ENCODE peak calls at places on chromosomes 13 and 19, in six cellular contexts. L, X, K, M, N and Q are unnamed samples.
A peak's percentile ranks its signal among the peaks of the same experiment; 100 is the strongest.

GRCh38 chr13:36131215-36131930 is at the start of gene DCLK1:
- DNase-seq in L (peak; percentile 60), X (no peak), K (no peak), M (peak; percentile 80), N (no peak), Q (no peak)

GRCh38 chr13:27130223-27131015 is 41.2 kb downstream of the USP12 start:
- DNase-seq in L (peak; percentile 5), X (no peak), K (no peak), M (no peak), N (peak; percentile 74), Q (no peak)

GRCh38 chr19:7729211-7729610 is 2.7 kb downstream of the CLEC4G start:
- DNase-seq in L (no peak), X (no peak), K (no peak), M (no peak), N (no peak), Q (no peak)

GRCh38 chr13:113532156-113532806 is 41.8 kb upstream of the DCUN1D2 start:
- DNase-seq in L (no peak), X (no peak), K (no peak), M (peak; percentile 57), N (no peak), Q (no peak)

GRCh38 chr13:106143392-106143791 is 392.1 kb downstream of the EFNB2 start:
- DNase-seq in L (no peak), X (no peak), K (no peak), M (no peak), N (peak; percentile 55), Q (no peak)

GRCh38 chr19:38429055-38429810 is 3.2 kb upstream of the RASGRP4 start:
- DNase-seq in L (no peak), X (no peak), K (no peak), M (no peak), N (no peak), Q (no peak)

GRCh38 chr19:49468746-49469447 is 5.1 kb upstream of the FLT3LG start:
- DNase-seq in L (peak; percentile 77), X (peak; percentile 88), K (peak; percentile 31), M (peak; percentile 84), N (no peak), Q (peak; percentile 98)

GRCh38 chr13:45331981-45332830 is 8.8 kb downstream of the TPT1 start:
- DNase-seq in L (peak; percentile 24), X (no peak), K (no peak), M (no peak), N (peak; percentile 93), Q (no peak)

GRCh38 chr13:97945342-97945741 is 8.1 kb upstream of the IPO5 start:
- DNase-seq in L (no peak), X (no peak), K (no peak), M (no peak), N (peak; percentile 66), Q (no peak)

GRCh38 chr13:24905242-24905641 is 141.3 kb downstream of the RNF17 start:
- DNase-seq in L (no peak), X (no peak), K (no peak), M (no peak), N (no peak), Q (no peak)

GRCh38 chr19:16778796-16779411 is 50.3 kb upstream of the SIN3B start:
- DNase-seq in L (peak; percentile 41), X (peak; percentile 15), K (no peak), M (no peak), N (peak; percentile 22), Q (peak; percentile 22)

GRCh38 chr13:42041017-42041683 is 7.3 kb upstream of the DGKH start:
- DNase-seq in L (peak; percentile 6), X (peak; percentile 27), K (no peak), M (peak; percentile 70), N (peak; percentile 48), Q (peak; percentile 28)

GRCh38 chr19:36972594-36972993 is 56.5 kb downstream of the ZNF568 start:
- DNase-seq in L (no peak), X (no peak), K (no peak), M (peak; percentile 65), N (no peak), Q (peak; percentile 45)

GRCh38 chr13:51980918-51981317 is 30.3 kb downstream of the ATP7B start:
- DNase-seq in L (no peak), X (no peak), K (no peak), M (no peak), N (no peak), Q (no peak)

GRCh38 chr19:46198756-46199155 is 30.8 kb upstream of the IGFL1 start:
- DNase-seq in L (no peak), X (no peak), K (no peak), M (no peak), N (peak; percentile 21), Q (no peak)

GRCh38 chr19:38941979-38942378 is 11.2 kb downstream of the MRPS12 start:
- DNase-seq in L (no peak), X (no peak), K (no peak), M (no peak), N (no peak), Q (no peak)

GRCh38 chr13:29849731-29850212 is 645 bp downstream of the UBL3 start:
- DNase-seq in L (peak; percentile 49), X (peak; percentile 33), K (peak; percentile 31), M (peak; percentile 80), N (peak; percentile 76), Q (peak; percentile 59)

GRCh38 chr19:49570997-49571676 is 9.2 kb downstream of the NOSIP start:
- DNase-seq in L (no peak), X (no peak), K (no peak), M (no peak), N (no peak), Q (no peak)

GRCh38 chr19:1171755-1172352 is 2.2 kb downstream of the SBNO2 start:
- DNase-seq in L (no peak), X (no peak), K (no peak), M (no peak), N (no peak), Q (no peak)

DNA sequence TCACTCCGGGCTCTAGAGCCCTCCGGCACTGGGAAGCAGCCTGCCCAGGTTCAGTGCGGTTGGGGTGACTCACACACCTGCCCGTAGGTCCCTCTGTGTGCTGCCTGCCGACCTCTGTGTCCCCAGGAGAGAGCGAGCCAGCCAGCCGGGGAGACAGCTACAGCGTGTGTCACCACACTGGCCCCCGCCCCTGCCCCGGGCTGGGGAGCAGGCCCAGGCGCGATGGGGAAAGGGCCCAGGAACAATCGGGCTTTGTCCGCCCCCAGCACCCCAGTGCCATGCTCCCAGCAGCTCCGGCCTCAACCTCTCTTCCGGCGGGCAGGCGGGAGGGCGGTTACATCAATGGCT is at the start of gene KLK6:
- DNase-seq in L (no peak), X (no peak), K (no peak), M (no peak), N (no peak), Q (no peak)
- H3K27ac ChIP-seq in L (no peak within 1 kb of the TSS), X (no peak within 1 kb of the TSS), K (no peak within 1 kb of the TSS), M (no peak within 1 kb of the TSS), N (no peak within 1 kb of the TSS), Q (no peak within 1 kb of the TSS)

GRCh38 chr13:77611068-77611467 is 75.6 kb downstream of the SCEL start:
- DNase-seq in L (no peak), X (no peak), K (no peak), M (no peak), N (no peak), Q (no peak)
- H3K4me1 ChIP-seq in L (no peaks in the 10 kb centered on the region), X (no peaks in the 10 kb centered on the region), K (no peaks in the 10 kb centered on the region), M (no peaks in the 10 kb centered on the region), N (no peaks in the 10 kb centered on the region), Q (no peaks in the 10 kb centered on the region)

DNA sequence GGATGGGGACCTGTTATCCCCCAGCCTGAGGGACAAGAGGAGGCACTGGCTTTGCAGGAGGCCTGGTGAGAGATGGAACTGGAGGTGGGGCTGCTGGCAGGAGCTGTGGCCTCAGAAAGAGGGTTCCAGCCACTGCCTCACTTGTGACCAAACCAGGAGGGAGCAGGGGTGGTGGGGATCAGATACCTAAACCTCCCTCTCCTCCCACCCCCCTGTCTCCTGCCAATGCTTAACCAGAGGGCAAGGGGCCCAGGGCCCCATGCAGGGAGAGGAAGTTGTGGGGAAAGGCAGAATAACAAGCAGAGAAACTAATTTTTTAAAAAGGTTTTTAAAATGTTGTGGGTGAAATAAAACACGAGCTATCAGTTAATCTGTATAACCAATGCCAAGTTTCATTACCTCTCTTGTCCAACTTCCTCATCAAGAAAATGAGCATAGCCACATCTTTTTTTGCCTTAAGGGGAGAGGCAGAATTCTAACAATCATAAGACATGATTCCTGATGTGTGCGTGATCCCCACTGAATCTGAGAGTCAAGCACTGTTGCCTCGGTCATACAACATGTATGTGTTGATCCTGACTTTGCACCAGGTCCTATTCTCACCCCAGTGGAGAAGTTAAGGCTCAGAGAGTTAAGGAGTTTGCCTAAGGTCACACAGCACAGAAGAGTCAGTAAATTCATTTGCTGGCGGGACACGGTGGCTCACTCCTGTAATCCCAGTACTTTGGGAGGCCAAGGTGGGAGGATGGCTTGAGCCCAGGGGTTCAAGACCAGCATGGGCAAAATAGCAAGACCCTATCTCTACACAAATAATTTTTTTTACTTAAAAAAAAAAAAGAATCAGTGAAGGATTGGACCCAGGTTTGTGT is 12.9 kb downstream of the FXYD5 start:
- DNase-seq in L (no peak), X (no peak), K (no peak), M (peak; percentile 7), N (no peak), Q (no peak)
- H3K27me3 ChIP-seq in L (no peaks in the 10 kb centered on the region), X (no peaks in the 10 kb centered on the region), K (no peaks in the 10 kb centered on the region), M (no peaks in the 10 kb centered on the region), N (no peaks in the 10 kb centered on the region), Q (no peaks in the 10 kb centered on the region)

DNA sequence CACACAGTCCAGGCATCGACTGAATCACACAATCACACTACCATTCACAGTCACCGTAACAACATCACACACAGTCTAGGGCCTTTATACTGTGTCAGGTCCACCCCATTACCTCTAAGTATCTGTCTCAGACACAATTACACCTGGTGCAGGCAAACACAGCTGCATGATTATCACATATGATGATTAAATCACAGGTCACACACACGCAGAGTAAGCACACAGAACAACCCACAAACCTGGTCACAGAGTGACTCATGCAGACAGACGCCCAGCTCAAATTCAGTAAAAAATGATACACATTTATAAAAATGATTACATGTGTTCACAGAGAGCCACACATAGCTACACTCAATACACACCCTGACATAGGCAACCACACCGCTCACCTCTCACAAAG is 1.2 kb upstream of the ZSCAN22 start:
- DNase-seq in L (no peak), X (no peak), K (no peak), M (no peak), N (peak; percentile 29), Q (no peak)
- H3K27ac ChIP-seq in L (no peak overlapping the region), X (no peak overlapping the region), K (no peak overlapping the region), M (peak overlapping the region; percentile 94), N (no peak overlapping the region), Q (no peak overlapping the region)

GRCh38 chr19:13004273-13004672 is 9.0 kb downstream of the NFIX start:
- DNase-seq in L (no peak), X (no peak), K (no peak), M (no peak), N (no peak), Q (no peak)
- H3K4me1 ChIP-seq in L (no peaks in the 10 kb centered on the region), X (no peaks in the 10 kb centered on the region), K (peaks cover 56% of the 10 kb centered on the region), M (no peaks in the 10 kb centered on the region), N (peaks cover 15% of the 10 kb centered on the region), Q (no peaks in the 10 kb centered on the region)

GRCh38 chr19:41913476-41914190 is 14.6 kb downstream of the ERFL start:
- DNase-seq in L (no peak), X (no peak), K (no peak), M (no peak), N (no peak), Q (no peak)
- H3K27me3 ChIP-seq in L (peaks cover 70% of the 10 kb centered on the region), X (peaks cover 19% of the 10 kb centered on the region), K (peaks cover 20% of the 10 kb centered on the region), M (peaks cover 70% of the 10 kb centered on the region), N (peaks cover 65% of the 10 kb centered on the region), Q (peaks cover 36% of the 10 kb centered on the region)